ENCODE peak calls at places on chromosomes 12 and 14, in nine cellular contexts. D is prostate gland, E is body of pancreas, Z is GM12892, P is A549, A is ovary, G is uterus, Y is HepG2, O is thyroid gland. U is an unnamed sample.

GRCh38 chr12:104748790-104749189 is 209.3 kb downstream of the SLC41A2 start:
- DNase-seq in A (no peak), Z (no peak), Y (no peak), O (peak; percentile 13), G (peak; percentile 31), E (no peak), D (no peak), P (no peak), U (no peak)

GRCh38 chr12:51424094-51424661 is 453 bp upstream of the SLC4A8 start:
- DNase-seq in O (no peak), Z (no peak), D (no peak), A (no peak), G (no peak), P (no peak), E (no peak), Y (no peak), U (no peak)

GRCh38 chr12:9642606-9643270 is 26.8 kb upstream of the CLEC2D start:
- DNase-seq in A (no peak), G (no peak), P (no peak), Y (no peak), D (no peak), E (no peak), O (no peak), Z (no peak), U (no peak)

GRCh38 chr14:70254476-70254961 is 65.8 kb upstream of the SLC8A3 start:
- DNase-seq in Z (no peak), P (no peak), Y (peak; percentile 43), G (no peak), O (peak; percentile 79), E (peak; percentile 84), A (no peak), D (peak; percentile 20), U (no peak)

GRCh38 chr12:124758266-124759200 is 105.1 kb downstream of the SCARB1 start:
- DNase-seq in E (no peak), O (peak; percentile 75), Z (no peak), D (no peak), A (no peak), Y (no peak), G (no peak), P (no peak), U (no peak)

GRCh38 chr12:27396416-27396815 is 50.1 kb upstream of the SMCO2 start:
- DNase-seq in P (no peak), Y (no peak), E (no peak), D (no peak), A (no peak), O (no peak), G (no peak), Z (no peak), U (no peak)

GRCh38 chr14:65961004-65961403 is 525.2 kb upstream of the CCDC196 start:
- DNase-seq in Y (no peak), O (peak; percentile 36), P (peak; percentile 13), G (no peak), A (no peak), D (no peak), Z (peak; percentile 13), E (peak; percentile 47), U (peak; percentile 36)

GRCh38 chr12:12839886-12840285 is 26.7 kb downstream of the DDX47 start:
- DNase-seq in D (no peak), P (peak; percentile 67), O (no peak), Y (no peak), G (no peak), E (no peak), A (no peak), Z (no peak), U (peak; percentile 68)

GRCh38 chr12:109940339-109940923 is 40.4 kb downstream of the TCHP start:
- DNase-seq in E (no peak), Z (no peak), O (no peak), D (no peak), A (no peak), P (no peak), G (no peak), Y (no peak), U (no peak)

GRCh38 chr12:109773384-109774011 is 59.7 kb downstream of the TRPV4 start:
- DNase-seq in E (peak; percentile 60), P (no peak), D (no peak), G (no peak), O (peak; percentile 40), A (peak; percentile 47), Y (no peak), Z (no peak), U (no peak)

GRCh38 chr12:131204416-131205311 is 251.0 kb downstream of the ADGRD1 start:
- DNase-seq in Y (no peak), E (no peak), O (no peak), D (no peak), P (no peak), G (no peak), A (no peak), Z (no peak), U (no peak)

GRCh38 chr14:71636820-71637471 is 295.3 kb upstream of the RGS6 start:
- DNase-seq in Z (no peak), E (no peak), Y (no peak), O (no peak), P (no peak), D (no peak), A (no peak), G (no peak), U (no peak)

GRCh38 chr12:6097384-6097783 is 27.1 kb downstream of the VWF start:
- DNase-seq in Y (no peak), D (no peak), O (no peak), A (no peak), P (no peak), E (no peak), G (no peak), Z (no peak), U (no peak)
- TF ChIP-seq POLR2A in Y (no peak), D (no peak), O (no peak), A (no peak), P (no peak), E (no peak), G (no peak), Z (no peak), U (no peak)

GRCh38 chr12:48925218-48925871 is at the start of gene FKBP11:
- DNase-seq in G (peak; percentile 34), O (peak; percentile 70), Y (no peak), A (peak; percentile 57), D (peak; percentile 42), P (peak; percentile 68), Z (peak; percentile 72), E (peak; percentile 78), U (no peak)
- TF ChIP-seq POLR2A in G (no peak), O (no peak), Y (no peak), A (no peak), D (peak; percentile 57), P (peak; percentile 59), Z (peak; percentile 88), E (peak; percentile 85), U (no peak)

DNA sequence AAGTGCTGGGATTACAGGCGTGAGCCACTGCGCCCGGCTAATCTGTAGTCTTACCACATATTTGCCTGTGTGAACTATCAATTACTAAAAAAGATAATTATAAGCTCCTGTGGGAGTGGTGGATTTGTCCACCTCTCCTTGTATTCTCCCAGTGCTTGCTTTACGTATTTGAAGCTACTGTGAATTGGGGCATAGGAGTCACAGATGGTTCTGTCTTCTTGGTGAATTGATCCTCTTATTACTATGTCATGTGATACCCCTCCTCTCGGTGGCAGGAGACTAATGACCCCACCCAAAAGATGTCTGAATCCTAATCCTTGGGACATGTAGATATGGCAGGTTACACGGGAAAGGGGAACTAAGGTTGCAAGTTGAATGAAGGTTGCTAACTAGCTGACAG is 11.8 kb downstream of the GPR132 start:
- DNase-seq in Z (no peak), E (no peak), A (no peak), G (no peak), Y (no peak), P (no peak), D (no peak), O (no peak), U (no peak)
- TF ChIP-seq POLR2A in Z (no peak), E (no peak), A (no peak), G (no peak), Y (no peak), P (no peak), D (no peak), O (no peak), U (no peak)

GRCh38 chr14:94115068-94115591 is 4.6 kb downstream of the IFI27 start:
- DNase-seq in O (no peak), D (no peak), Y (no peak), E (no peak), P (no peak), A (no peak), G (peak; percentile 57), Z (no peak), U (no peak)
- TF ChIP-seq POLR2A in O (no peak), D (no peak), Y (no peak), E (no peak), P (no peak), A (no peak), G (peak; percentile 30), Z (no peak), U (no peak)

DNA sequence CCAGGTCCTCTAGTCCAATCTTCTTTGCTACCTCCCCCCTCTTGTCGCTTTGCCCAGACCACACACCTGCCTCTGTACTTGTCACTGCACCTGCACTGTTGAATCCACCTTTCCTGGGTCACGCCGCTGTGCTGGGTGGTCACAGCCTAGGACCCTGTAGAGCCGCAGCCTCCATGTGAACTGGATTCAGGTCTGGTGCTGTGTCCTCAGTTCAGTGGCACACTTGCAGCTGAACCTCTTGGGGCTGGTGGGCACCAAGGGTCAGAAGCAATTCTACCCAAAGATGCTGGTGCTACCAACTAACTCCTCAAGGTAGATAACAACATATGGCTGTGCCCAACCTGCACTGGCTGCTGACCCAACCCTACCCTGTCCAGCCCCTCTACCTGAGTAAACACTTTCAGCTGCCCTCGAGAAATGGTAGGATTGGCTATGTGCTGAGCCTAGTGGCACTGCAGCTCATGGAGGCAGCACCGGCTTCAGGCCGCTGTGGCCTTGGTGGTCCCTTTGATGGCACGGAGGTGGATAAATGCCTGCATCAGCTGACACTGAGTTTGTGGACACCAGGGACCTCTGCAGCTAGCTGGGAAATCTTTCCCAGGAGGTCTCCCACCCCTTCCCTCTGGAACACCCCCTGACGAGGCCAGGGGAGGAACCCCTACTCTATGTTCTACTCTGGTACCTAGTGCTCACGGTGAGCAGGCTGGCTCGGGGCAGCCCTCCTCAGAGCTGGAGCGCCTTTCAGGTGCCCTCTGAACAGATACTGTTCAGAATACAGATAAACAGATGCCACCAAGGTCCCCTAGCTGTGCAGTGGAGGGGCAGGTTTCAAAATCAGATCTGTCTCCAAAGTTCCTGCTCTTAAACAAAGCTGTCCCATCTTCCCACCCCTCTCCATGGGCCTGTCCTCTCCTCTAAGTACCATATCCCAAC is 14.3 kb downstream of the AGAP2 start:
- DNase-seq in E (no peak), Z (no peak), P (no peak), A (no peak), D (no peak), O (no peak), G (no peak), Y (no peak), U (no peak)
- TF ChIP-seq POLR2A in E (no peak), Z (no peak), P (no peak), A (no peak), D (no peak), O (no peak), G (no peak), Y (no peak), U (no peak)